ENCODE peak calls at places on chromosomes 16 and 17, in four cellular contexts. P, Z, F and K are unnamed samples.

GRCh38 chr17:78324391-78325075 is 35.3 kb downstream of the SOCS3 start:
- ATAC-seq in P (peak; percentile 91), Z (peak; percentile 29), F (no peak), K (peak; percentile 81)

GRCh38 chr17:63966646-63967265 is 6.0 kb downstream of the SCN4A start:
- ATAC-seq in P (no peak), Z (peak; percentile 60), F (no peak), K (no peak)

GRCh38 chr17:2070241-2071023 is 15.5 kb downstream of the HIC1 start:
- ATAC-seq in P (no peak), Z (peak; percentile 73), F (no peak), K (no peak)

GRCh38 chr16:64417711-64418227 is 704.1 kb downstream of the CDH11 start:
- ATAC-seq in P (peak; percentile 47), Z (no peak), F (no peak), K (peak; percentile 69)

GRCh38 chr16:6827272-6827671 is 505.4 kb upstream of the RBFOX1 start:
- ATAC-seq in P (no peak), Z (no peak), F (no peak), K (no peak)

GRCh38 chr16:47033176-47033575 is 59.7 kb upstream of the DNAJA2 start:
- ATAC-seq in P (no peak), Z (no peak), F (no peak), K (no peak)

GRCh38 chr16:88686439-88687253 is at the start of gene SNAI3:
- ATAC-seq in P (peak; percentile 79), Z (peak; percentile 70), F (peak; percentile 66), K (peak; percentile 92)

GRCh38 chr16:50614956-50615727 is 66.0 kb downstream of the SNX20 start:
- ATAC-seq in P (no peak), Z (no peak), F (no peak), K (no peak)

GRCh38 chr16:89904606-89905510 is 13.8 kb upstream of the MC1R start:
- ATAC-seq in P (no peak), Z (no peak), F (peak; percentile 8), K (no peak)

GRCh38 chr16:3548445-3548844 is 28.8 kb downstream of the NLRC3 start:
- ATAC-seq in P (no peak), Z (peak; percentile 98), F (no peak), K (no peak)

GRCh38 chr16:20879175-20880053 is 20.7 kb downstream of the DCUN1D3 start:
- ATAC-seq in P (peak; percentile 72), Z (no peak), F (peak; percentile 76), K (peak; percentile 83)

GRCh38 chr17:40518401-40519088 is 17.1 kb upstream of the TNS4 start:
- ATAC-seq in P (no peak), Z (no peak), F (peak; percentile 70), K (peak; percentile 14)

GRCh38 chr16:3188925-3189825 is 1.2 kb downstream of the OR1F1 start:
- ATAC-seq in P (peak; percentile 59), Z (no peak), F (peak; percentile 53), K (peak; percentile 54)

GRCh38 chr16:1428511-1428910 is 2.4 kb upstream of the PERCC1 start:
- ATAC-seq in P (peak; percentile 47), Z (peak; percentile 94), F (peak; percentile 36), K (peak; percentile 41)

GRCh38 chr16:16027728-16028310 is 78.4 kb downstream of the ABCC1 start:
- ATAC-seq in P (no peak), Z (no peak), F (no peak), K (no peak)

GRCh38 chr16:80317132-80318098 is 223.4 kb upstream of the DYNLRB2 start:
- ATAC-seq in P (no peak), Z (no peak), F (peak; percentile 70), K (no peak)

GRCh38 chr17:40900819-40901356 is 15.8 kb upstream of the KRT20 start:
- ATAC-seq in P (no peak), Z (no peak), F (no peak), K (no peak)

GRCh38 chr16:51243836-51244483 is 92.9 kb upstream of the SALL1 start:
- ATAC-seq in P (no peak), Z (no peak), F (no peak), K (no peak)

GRCh38 chr17:68820476-68820824 is 134.7 kb downstream of the ABCA8 start:
- ATAC-seq in P (no peak), Z (no peak), F (no peak), K (no peak)

GRCh38 chr17:63762106-63763078 is 11.0 kb downstream of the CCDC47 start:
- ATAC-seq in P (no peak), Z (no peak), F (no peak), K (no peak)

GRCh38 chr17:59719526-59719925 is 12.1 kb downstream of the VMP1 start:
- ATAC-seq in P (no peak), Z (no peak), F (no peak), K (no peak)

GRCh38 chr17:56699186-56699895 is 105.8 kb downstream of the NOG start:
- ATAC-seq in P (peak; percentile 83), Z (no peak), F (peak; percentile 98), K (peak; percentile 99)

GRCh38 chr17:27473190-27473747 is 17.0 kb downstream of the KSR1 start:
- ATAC-seq in P (no peak), Z (no peak), F (no peak), K (no peak)

GRCh38 chr17:1487939-1488825 is 4.3 kb downstream of the MYO1C start:
- ATAC-seq in P (peak; percentile 81), Z (peak; percentile 31), F (peak; percentile 24), K (peak; percentile 57)